ENCODE peak calls at places on chromosomes 12 and 14, in eight cellular contexts. G is neural progenitor cell; F is Calu3; I is activated CD4-positive, alpha-beta T cell treated with anti-CD3 and anti-CD28 coated beads, Interleukin-2, amount 50 U/mL, for 48 hours; K is heart right ventricle; J is KBM-7; Y is CD4-positive, alpha-beta T cell; A is renal cortical epithelial cell. X is an unnamed sample.

GRCh38 chr12:86663691-86664090 is 407.5 kb upstream of the MGAT4C start:
- DNase-seq in J (no peak), G (no peak), I (no peak), A (peak), F (no peak), Y (no peak), K (no peak), X (no peak)

GRCh38 chr12:6215932-6216494 is 15.8 kb downstream of the CD9 start:
- DNase-seq in G (no peak), I (peak), J (no peak), Y (no peak), F (peak), K (no peak), A (peak), X (peak)

GRCh38 chr12:90622431-90622830 is 332.5 kb downstream of the CCER1 start:
- DNase-seq in K (no peak), G (no peak), Y (no peak), I (no peak), J (no peak), A (peak), F (no peak), X (no peak)

GRCh38 chr12:78185109-78185508 is 354.4 kb downstream of the NAV3 start:
- DNase-seq in G (no peak), I (no peak), Y (no peak), A (peak), F (no peak), J (no peak), K (no peak), X (no peak)

GRCh38 chr12:6766651-6767300 is 613 bp downstream of the PTMS start:
- DNase-seq in G (peak), J (peak), A (peak), F (peak), K (peak), Y (peak), I (peak), X (peak)

GRCh38 chr12:19120795-19121194 is 8.7 kb upstream of the PLEKHA5 start:
- DNase-seq in A (peak), K (no peak), F (no peak), Y (no peak), J (no peak), I (no peak), G (no peak), X (no peak)

GRCh38 chr12:130563322-130563721 is 152.8 kb downstream of the RIMBP2 start:
- DNase-seq in F (no peak), Y (no peak), K (no peak), J (no peak), A (no peak), G (no peak), I (no peak), X (no peak)

GRCh38 chr12:106886921-106887320 is 68.8 kb upstream of the TMEM263 start:
- DNase-seq in K (no peak), I (no peak), A (no peak), G (no peak), J (no peak), F (no peak), Y (no peak), X (no peak)

GRCh38 chr14:60565211-60565610 is 56.3 kb downstream of the SIX6 start:
- DNase-seq in G (no peak), F (no peak), Y (no peak), I (no peak), K (no peak), A (peak), J (no peak), X (no peak)

GRCh38 chr14:105487986-105488777 is 1.5 kb downstream of the CRIP1 start:
- DNase-seq in F (no peak), A (no peak), J (no peak), G (no peak), Y (peak), I (peak), K (peak), X (no peak)

GRCh38 chr12:67943295-67943892 is 45.9 kb upstream of the IFNG-AS1 start:
- DNase-seq in K (no peak), G (peak), F (peak), Y (peak), I (peak), J (peak), A (peak), X (no peak)

GRCh38 chr12:18861287-18861858 is 123.5 kb downstream of the CAPZA3 start:
- DNase-seq in Y (no peak), F (peak), J (peak), I (no peak), G (no peak), K (no peak), A (peak), X (no peak)

GRCh38 chr12:111430418-111431353 is 25.0 kb downstream of the SH2B3 start:
- DNase-seq in A (no peak), K (no peak), G (no peak), F (no peak), I (peak), J (no peak), Y (peak), X (no peak)

GRCh38 chr14:49959822-49960408 is 67.0 kb downstream of the ARF6 start:
- DNase-seq in I (no peak), J (no peak), Y (no peak), G (no peak), K (no peak), A (peak), F (no peak), X (no peak)

GRCh38 chr14:36915089-36915488 is 253.4 kb downstream of the PAX9 start:
- DNase-seq in F (no peak), A (no peak), Y (no peak), I (no peak), G (no peak), K (no peak), J (no peak), X (no peak)

GRCh38 chr14:94408546-94409095 is 20.2 kb upstream of the SERPINA1 start:
- DNase-seq in J (no peak), A (no peak), I (no peak), Y (no peak), G (no peak), K (no peak), F (no peak), X (no peak)

X was measured in anterior cingulate cortex.